ENCODE peak calls at places on chromosomes 6 and 20, in seven cellular contexts. E is spleen, R is mesenchymal stem cell, B is Caco-2, L is suprapubic skin, A is hepatocyte, K is neural progenitor cell. S is an unnamed sample.

GRCh38 chr20:50346372-50347347 is 156.0 kb downstream of the CEBPB start:
- DNase-seq in A (peak; percentile 68), L (peak; percentile 92), E (peak; percentile 88), R (peak; percentile 87), K (no peak), B (no peak), S (peak; percentile 53)

GRCh38 chr20:3115190-3116107 is 30.9 kb upstream of the AVP start:
- DNase-seq in E (no peak), L (no peak), R (peak; percentile 64), B (peak; percentile 55), A (peak; percentile 74), K (peak; percentile 82), S (no peak)

GRCh38 chr6:109486068-109486467 is 3.0 kb upstream of the ZBTB24 start:
- DNase-seq in A (peak; percentile 44), L (no peak), R (no peak), E (no peak), K (no peak), B (no peak), S (no peak)

GRCh38 chr6:31157543-31158139 is at the start of gene CCHCR1:
- DNase-seq in L (no peak), K (peak; percentile 46), E (no peak), A (no peak), B (no peak), R (peak; percentile 13), S (no peak)

GRCh38 chr20:8127553-8128255 is 4.4 kb upstream of the PLCB1 start:
- DNase-seq in K (no peak), B (no peak), R (peak; percentile 64), E (no peak), L (no peak), A (no peak), S (no peak)

GRCh38 chr6:159042003-159042823 is 2.6 kb downstream of the TAGAP start:
- DNase-seq in A (peak; percentile 91), K (peak; percentile 88), L (no peak), E (peak; percentile 88), R (peak; percentile 66), B (peak; percentile 80), S (peak; percentile 68)

GRCh38 chr6:108671790-108672189 is 111.1 kb downstream of the FOXO3 start:
- DNase-seq in K (no peak), L (no peak), E (no peak), R (no peak), A (no peak), B (no peak), S (no peak)

GRCh38 chr6:3356056-3356823 is 97.5 kb downstream of the PSMG4 start:
- DNase-seq in K (peak; percentile 92), E (peak; percentile 92), B (no peak), R (peak; percentile 71), A (peak; percentile 62), L (peak; percentile 89), S (peak; percentile 81)

GRCh38 chr6:21375206-21375605 is 218.3 kb upstream of the SOX4 start:
- DNase-seq in K (no peak), E (no peak), R (no peak), L (no peak), B (no peak), A (no peak), S (no peak)

GRCh38 chr20:21101453-21102251 is 4.5 kb downstream of the LINC00237 start:
- DNase-seq in K (peak; percentile 75), R (no peak), E (peak; percentile 81), L (no peak), B (peak; percentile 86), A (peak; percentile 16), S (no peak)

GRCh38 chr6:13874191-13874549 is 50.6 kb upstream of the RNF182 start:
- DNase-seq in L (no peak), R (no peak), K (no peak), A (no peak), E (no peak), B (no peak), S (no peak)

GRCh38 chr6:15909290-15910070 is 219.4 kb upstream of the MYLIP start:
- DNase-seq in K (no peak), R (no peak), L (no peak), E (no peak), B (no peak), A (no peak), S (no peak)
- H3K4me1 ChIP-seq in K (no peaks in the 10 kb centered on the region), R (peaks cover 10% of the 10 kb centered on the region), L (peaks cover 12% of the 10 kb centered on the region), E (peaks cover 18% of the 10 kb centered on the region), B (peaks cover 27% of the 10 kb centered on the region), A (peaks cover 15% of the 10 kb centered on the region), S (no peaks in the 10 kb centered on the region)

GRCh38 chr20:62517168-62517567 is 41.4 kb upstream of the GATA5 start:
- DNase-seq in B (no peak), K (no peak), L (no peak), E (no peak), A (no peak), R (no peak), S (no peak)
- H3K4me1 ChIP-seq in B (peaks cover under 1% of the 10 kb centered on the region), K (no peaks in the 10 kb centered on the region), L (no peaks in the 10 kb centered on the region), E (no peaks in the 10 kb centered on the region), A (no peaks in the 10 kb centered on the region), R (peaks cover 2% of the 10 kb centered on the region), S (no peaks in the 10 kb centered on the region)

DNA sequence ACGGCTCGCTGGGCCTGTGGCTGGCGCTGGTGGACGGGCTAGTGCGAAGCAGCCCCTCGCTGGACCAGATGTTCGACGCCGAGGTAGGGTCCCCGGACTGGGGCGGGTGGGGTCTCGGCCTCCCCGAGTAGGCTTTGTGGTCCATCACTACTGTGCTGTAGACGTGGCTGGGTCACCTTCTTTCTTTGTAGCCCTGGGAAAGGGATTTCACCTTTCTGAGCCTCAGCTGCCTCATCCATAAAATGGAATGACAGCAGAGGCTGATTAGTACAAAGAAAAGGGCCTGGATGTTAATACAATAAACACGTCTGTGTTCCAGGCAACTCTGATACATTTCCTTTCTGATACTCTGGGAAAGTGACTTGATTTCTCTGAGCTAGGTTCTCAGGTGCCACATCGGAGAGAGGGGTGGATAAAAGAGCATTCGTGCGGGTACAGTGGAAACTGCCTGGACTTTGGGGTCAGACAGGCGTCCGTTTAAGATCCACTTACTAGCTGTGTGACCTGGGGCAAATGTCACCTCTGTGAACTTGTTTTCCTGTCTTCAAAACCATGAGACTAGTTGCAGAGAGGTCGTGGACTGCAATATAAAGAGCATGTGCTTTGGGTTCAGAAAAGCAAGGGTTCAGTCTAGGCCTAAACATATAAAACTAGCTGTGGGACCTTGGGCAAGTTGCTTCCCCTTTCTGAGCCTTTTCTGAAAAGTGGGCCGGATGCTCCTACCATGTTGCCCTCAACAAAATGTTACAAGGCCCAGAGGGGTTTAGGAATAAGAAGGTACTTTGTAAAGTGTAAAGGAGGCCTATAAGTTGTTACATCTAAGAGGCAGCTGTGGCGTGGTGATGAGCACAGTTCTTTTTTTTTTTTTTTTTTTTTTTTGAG is 896 bp downstream of the SYS1 start:
- DNase-seq in A (no peak), E (no peak), L (no peak), B (no peak), R (no peak), K (no peak), S (no peak)
- H3K4me1 ChIP-seq in A (peaks cover 22% of the 10 kb centered on the region), E (peaks cover 86% of the 10 kb centered on the region), L (peaks cover 39% of the 10 kb centered on the region), B (peaks cover 38% of the 10 kb centered on the region), R (peaks cover 14% of the 10 kb centered on the region), K (peaks cover 14% of the 10 kb centered on the region), S (peaks cover 12% of the 10 kb centered on the region)

GRCh38 chr6:85460154-85460950 is 10.5 kb downstream of the NT5E start:
- DNase-seq in B (no peak), K (no peak), A (no peak), R (peak; percentile 27), L (no peak), E (no peak), S (no peak)
- H3K4me1 ChIP-seq in B (no peaks in the 10 kb centered on the region), K (no peaks in the 10 kb centered on the region), A (no peaks in the 10 kb centered on the region), R (peaks cover 34% of the 10 kb centered on the region), L (peaks cover 37% of the 10 kb centered on the region), E (peaks cover 68% of the 10 kb centered on the region), S (no peaks in the 10 kb centered on the region)

S was measured in pancreas.